ENCODE peak calls at places on chromosomes 3 and 15, in four cellular contexts. X, S, M and O are unnamed samples.

GRCh38 chr3:11438636-11439035 is 166.4 kb downstream of the ATG7 start:
- DNase-seq in M (no peak), X (no peak), S (no peak), O (no peak)

GRCh38 chr3:58994746-58995330 is 55.0 kb downstream of the CFAP20DC start:
- DNase-seq in X (peak; percentile 83), S (peak; percentile 48), M (peak; percentile 41), O (no peak)

GRCh38 chr3:52068055-52068704 is 11.8 kb upstream of the DUSP7 start:
- DNase-seq in X (no peak), S (no peak), M (no peak), O (no peak)

GRCh38 chr3:101873619-101874018 is 24.3 kb downstream of the NFKBIZ start:
- DNase-seq in M (no peak), S (no peak), X (no peak), O (no peak)

GRCh38 chr3:46981932-46982471 is 2.5 kb downstream of the NBEAL2 start:
- DNase-seq in S (no peak), X (peak; percentile 77), M (no peak), O (no peak)

GRCh38 chr15:89808160-89808870 is 6.3 kb downstream of the ANPEP start:
- DNase-seq in X (no peak), S (no peak), M (no peak), O (no peak)

GRCh38 chr3:16290827-16291196 is 25.8 kb downstream of the OXNAD1 start:
- DNase-seq in X (no peak), S (no peak), M (no peak), O (no peak)

GRCh38 chr15:70507772-70508351 is 255.5 kb downstream of the UACA start:
- DNase-seq in M (peak; percentile 99), S (no peak), X (no peak), O (peak; percentile 99)

GRCh38 chr15:88276821-88277220 is 20.3 kb upstream of the NTRK3 start:
- DNase-seq in S (no peak), M (no peak), X (no peak), O (no peak)

GRCh38 chr3:129078510-129078909 is 17.9 kb downstream of the GP9 start:
- DNase-seq in S (no peak), M (no peak), X (no peak), O (no peak)

GRCh38 chr3:53045784-53046170 is at the start of gene SFMBT1:
- DNase-seq in M (peak; percentile 72), S (peak; percentile 89), X (peak; percentile 54), O (no peak)

GRCh38 chr3:48188266-48189201 is at the start of gene CDC25A:
- DNase-seq in S (peak; percentile 95), X (peak; percentile 99), M (peak; percentile 90), O (peak; percentile 86)

GRCh38 chr3:87987952-87988351 is 70.9 kb downstream of the CGGBP1 start:
- DNase-seq in X (peak; percentile 65), S (peak; percentile 32), M (no peak), O (no peak)

GRCh38 chr3:190382082-190382481 is 5.9 kb upstream of the CLDN16 start:
- DNase-seq in S (no peak), M (no peak), X (no peak), O (no peak)

GRCh38 chr3:58665410-58665809 is 1.2 kb downstream of the FAM3D start:
- DNase-seq in S (no peak), M (no peak), X (no peak), O (no peak)

GRCh38 chr3:127536818-127537810 is 53.4 kb downstream of the TPRA1 start:
- DNase-seq in M (no peak), X (peak; percentile 40), S (no peak), O (no peak)

GRCh38 chr15:56619881-56620280 is 113.4 kb downstream of the ZNF280D start:
- DNase-seq in X (no peak), S (no peak), M (no peak), O (no peak)

GRCh38 chr3:106213954-106214353 is 345.1 kb upstream of the CBLB start:
- DNase-seq in M (no peak), X (no peak), S (no peak), O (no peak)

GRCh38 chr3:132659370-132660055 is at the start of gene ACAD11:
- DNase-seq in X (peak; percentile 75), M (peak; percentile 63), S (peak; percentile 62), O (peak; percentile 73)

GRCh38 chr3:129248286-129248979 is 973 bp upstream of the COPG1 start:
- DNase-seq in X (no peak), M (no peak), S (no peak), O (no peak)

GRCh38 chr3:77038468-77038927 is 1.4 kb upstream of the ROBO2 start:
- DNase-seq in X (peak; percentile 95), S (peak; percentile 52), M (peak; percentile 30), O (peak; percentile 42)

GRCh38 chr3:64223809-64224570 is 1.3 kb downstream of the PRICKLE2 start:
- DNase-seq in M (no peak), S (no peak), X (no peak), O (no peak)

GRCh38 chr3:126446301-126446700 is 29.4 kb downstream of the ZXDC start:
- DNase-seq in S (no peak), M (no peak), X (peak; percentile 70), O (no peak)

GRCh38 chr3:185856652-185857051 is 31.8 kb upstream of the IGF2BP2 start:
- DNase-seq in M (no peak), S (no peak), X (no peak), O (no peak)

GRCh38 chr15:40693904-40694705 is 869 bp upstream of the RAD51 start:
- DNase-seq in M (no peak), X (no peak), S (no peak), O (no peak)

GRCh38 chr15:27058939-27059338 is 88.0 kb downstream of the GABRG3 start:
- DNase-seq in S (no peak), M (no peak), X (no peak), O (no peak)

GRCh38 chr3:134232976-134233375 is 17.7 kb downstream of the RYK start:
- DNase-seq in X (no peak), M (no peak), S (no peak), O (no peak)

GRCh38 chr15:88031461-88031860 is 225.1 kb downstream of the NTRK3 start:
- DNase-seq in M (no peak), S (no peak), X (no peak), O (no peak)

GRCh38 chr3:149553781-149554451 is 79.4 kb downstream of the TM4SF4 start:
- DNase-seq in M (no peak), X (no peak), S (no peak), O (no peak)

GRCh38 chr3:22922317-22922716 is 280.8 kb upstream of the UBE2E2 start:
- DNase-seq in S (no peak), X (peak; percentile 64), M (peak; percentile 12), O (no peak)

GRCh38 chr15:51736646-51737537 is 563 bp downstream of the LYSMD2 start:
- DNase-seq in X (peak; percentile 70), S (peak; percentile 68), M (peak; percentile 60), O (no peak)

GRCh38 chr3:13655074-13655913 is 106.4 kb downstream of the FBLN2 start:
- DNase-seq in X (peak; percentile 88), S (peak; percentile 85), M (peak; percentile 62), O (no peak)

GRCh38 chr3:13656584-13657301 is 107.8 kb downstream of the FBLN2 start:
- DNase-seq in X (no peak), M (no peak), S (no peak), O (no peak)

GRCh38 chr3:13653631-13654279 is 104.8 kb downstream of the FBLN2 start:
- DNase-seq in S (no peak), M (no peak), X (no peak), O (no peak)

GRCh38 chr3:13652728-13653127 is 103.8 kb downstream of the FBLN2 start:
- DNase-seq in X (no peak), S (peak; percentile 59), M (no peak), O (no peak)

GRCh38 chr3:13654330-13655073 is 105.6 kb downstream of the FBLN2 start:
- DNase-seq in X (peak; percentile 73), M (no peak), S (no peak), O (no peak)
- TF ChIP-seq REST in X (no peak), M (no peak), S (no peak), O (no peak)

GRCh38 chr15:52976050-52976449 is 185.9 kb upstream of the ONECUT1 start:
- DNase-seq in X (no peak), M (no peak), S (no peak), O (no peak)
- TF ChIP-seq REST in X (no peak), M (no peak), S (no peak), O (no peak)

GRCh38 chr3:172066880-172067778 is 27.8 kb downstream of the FNDC3B start:
- DNase-seq in S (no peak), M (no peak), X (no peak), O (no peak)

GRCh38 chr3:172063456-172064432 is 24.4 kb downstream of the FNDC3B start:
- DNase-seq in S (no peak), X (no peak), M (no peak), O (no peak)

GRCh38 chr3:172065534-172065933 is 26.2 kb downstream of the FNDC3B start:
- DNase-seq in M (no peak), X (no peak), S (peak; percentile 65), O (no peak)

GRCh38 chr3:172067837-172068440 is 28.6 kb downstream of the FNDC3B start:
- DNase-seq in S (no peak), M (no peak), X (no peak), O (no peak)

DNA sequence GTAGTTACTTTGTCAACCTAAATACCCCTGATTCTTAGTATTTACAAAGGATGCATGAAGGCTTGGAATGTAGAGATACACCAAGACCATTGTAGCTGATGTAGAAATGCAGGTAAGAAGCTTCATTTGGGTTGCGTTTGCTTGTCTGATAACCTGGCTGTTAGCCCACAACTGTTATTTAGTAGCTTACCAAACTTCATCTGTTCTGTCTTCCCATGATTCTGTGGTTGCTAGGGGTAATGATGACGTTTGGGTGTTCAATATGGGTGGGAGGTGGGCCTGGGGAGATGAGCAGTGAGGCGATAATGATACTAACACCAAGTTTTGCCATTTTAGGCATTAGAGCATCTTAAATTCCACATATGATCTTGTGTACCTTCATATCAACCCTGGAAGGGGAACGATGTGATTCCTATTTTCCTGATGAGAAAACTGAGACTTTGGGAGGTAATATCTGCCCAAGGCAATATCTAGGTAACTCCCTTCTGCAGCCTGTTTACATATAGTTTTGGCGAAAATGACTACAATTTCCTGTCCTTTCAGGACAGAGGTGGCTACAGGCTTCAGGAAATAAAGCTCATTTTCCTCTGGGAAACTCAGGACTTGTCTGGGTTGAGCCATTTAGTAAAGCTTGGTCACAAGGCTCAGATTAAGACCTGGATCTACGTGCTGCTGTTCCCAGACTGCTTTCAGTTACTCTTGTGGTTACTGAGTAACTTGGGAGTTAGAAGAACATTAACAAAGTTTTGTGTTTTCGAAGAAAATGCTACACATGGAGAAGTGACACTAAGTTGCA is 26.8 kb downstream of the FNDC3B start:
- DNase-seq in M (peak; percentile 19), S (no peak), X (no peak), O (no peak)
- TF ChIP-seq REST in M (no peak), S (no peak), X (no peak), O (no peak)

DNA sequence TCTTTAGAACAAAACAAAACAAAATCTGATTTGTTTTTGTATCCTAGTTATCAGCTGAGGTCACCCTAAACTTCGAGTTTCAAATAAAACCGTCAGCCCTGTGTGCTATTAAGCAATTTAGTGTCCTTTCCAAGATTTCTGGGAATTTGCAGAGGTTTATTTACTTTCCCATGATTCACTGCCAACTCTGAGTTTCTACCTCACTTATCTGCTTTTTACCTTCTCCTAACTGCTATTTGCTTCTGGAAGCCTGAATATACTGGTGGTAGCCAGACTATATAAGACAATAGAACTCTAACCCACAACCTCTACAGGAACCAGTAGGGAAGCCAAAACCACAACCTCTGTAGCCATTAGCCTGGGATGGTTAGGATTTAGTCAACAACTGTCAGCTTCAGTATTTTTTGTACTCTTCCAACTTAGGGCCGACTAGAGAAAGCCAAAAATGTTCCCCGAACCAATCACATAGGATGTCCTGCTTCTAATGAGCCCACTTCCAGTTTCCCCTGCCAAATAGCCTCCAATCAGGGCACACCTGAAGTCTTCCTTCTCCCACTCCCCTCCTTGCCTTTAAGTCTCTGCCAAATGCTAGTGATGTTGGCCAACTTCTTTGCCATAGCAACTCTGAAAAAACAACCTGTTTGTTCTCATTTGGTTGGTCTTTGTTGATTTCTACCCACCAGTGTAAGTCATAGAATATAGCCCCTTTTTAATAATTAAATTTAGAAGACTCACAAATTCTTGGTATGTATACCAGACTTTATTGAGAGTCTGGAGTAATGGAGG is 273.1 kb downstream of the ULK4 start:
- DNase-seq in S (no peak), X (no peak), M (no peak), O (no peak)
- TF ChIP-seq REST in S (no peak), X (no peak), M (no peak), O (no peak)